ENCODE peak calls at places on chromosome 10, in ten cellular contexts. A is brain microvascular endothelial cell, F is BE2C, I is type B pancreatic cell, O is choroid plexus epithelial cell, W is mammary epithelial cell, E is neural crest cell, B is B cell, C is fibroblast of lung, Q is Peyer's patch. P is an unnamed sample.
A peak's percentile ranks its signal among the peaks of the same experiment; 100 is the strongest.

GRCh38 chr10:91709394-91709798 is 76.5 kb upstream of the PPP1R3C start:
- DNase-seq in A (no peak), F (no peak), I (no peak), O (peak; percentile 60), W (peak; percentile 53), E (no peak), B (no peak), C (peak; percentile 67), Q (no peak), P (no peak)

GRCh38 chr10:7410306-7410799 is 481 bp downstream of the SFMBT2 start:
- DNase-seq in A (no peak), F (peak; percentile 22), I (no peak), O (no peak), W (no peak), E (peak; percentile 18), B (no peak), C (peak; percentile 24), Q (no peak), P (peak; percentile 67)

GRCh38 chr10:36023939-36024338 is 381.8 kb upstream of the FZD8 start:
- DNase-seq in A (peak; percentile 88), F (no peak), I (no peak), O (peak; percentile 65), W (peak; percentile 84), E (no peak), B (no peak), C (peak; percentile 55), Q (no peak), P (peak; percentile 9)

GRCh38 chr10:64103750-64104149 is 582.5 kb downstream of the REEP3 start:
- DNase-seq in A (no peak), F (no peak), I (no peak), O (no peak), W (no peak), E (no peak), B (no peak), C (no peak), Q (no peak), P (no peak)

GRCh38 chr10:130662775-130663174 is 526.6 kb downstream of the GLRX3 start:
- DNase-seq in A (no peak), F (no peak), I (no peak), O (no peak), W (no peak), E (no peak), B (no peak), C (no peak), Q (no peak), P (no peak)

GRCh38 chr10:60757422-60757895 is 20.8 kb upstream of the CDK1 start:
- DNase-seq in A (peak; percentile 37), F (no peak), I (no peak), O (peak; percentile 57), W (no peak), E (no peak), B (no peak), C (no peak), Q (no peak), P (peak; percentile 11)

GRCh38 chr10:72309290-72310240 is 35.8 kb downstream of the DDIT4 start:
- DNase-seq in A (no peak), F (no peak), I (no peak), O (no peak), W (no peak), E (no peak), B (no peak), C (no peak), Q (no peak), P (no peak)

GRCh38 chr10:95211606-95212279 is 17.7 kb downstream of the ACSM6 start:
- DNase-seq in A (no peak), F (no peak), I (no peak), O (no peak), W (peak; percentile 55), E (no peak), B (no peak), C (no peak), Q (no peak), P (no peak)

GRCh38 chr10:84012831-84013458 is 126.4 kb upstream of the GHITM start:
- DNase-seq in A (no peak), F (no peak), I (no peak), O (no peak), W (no peak), E (no peak), B (no peak), C (no peak), Q (no peak), P (no peak)

GRCh38 chr10:51231754-51232153 is 157.5 kb downstream of the PRKG1 start:
- DNase-seq in A (no peak), F (no peak), I (no peak), O (no peak), W (no peak), E (no peak), B (no peak), C (no peak), Q (no peak), P (no peak)

GRCh38 chr10:25180801-25181200 is 6.0 kb downstream of the GPR158 start:
- DNase-seq in A (no peak), F (no peak), I (no peak), O (no peak), W (no peak), E (no peak), B (no peak), C (no peak), Q (no peak), P (no peak)

GRCh38 chr10:84200537-84201243 is 6.4 kb downstream of the CDHR1 start:
- DNase-seq in A (no peak), F (no peak), I (no peak), O (no peak), W (no peak), E (no peak), B (no peak), C (no peak), Q (no peak), P (no peak)

GRCh38 chr10:80660266-80660665 is 122.6 kb downstream of the SH2D4B start:
- DNase-seq in A (no peak), F (no peak), I (no peak), O (no peak), W (no peak), E (no peak), B (no peak), C (no peak), Q (no peak), P (no peak)
- TF ChIP-seq CTCF in A (no peak), F (no peak), I (no peak), O (no peak), W (no peak), E (no peak), B (no peak), C (no peak), Q (no peak), P (no peak)

DNA sequence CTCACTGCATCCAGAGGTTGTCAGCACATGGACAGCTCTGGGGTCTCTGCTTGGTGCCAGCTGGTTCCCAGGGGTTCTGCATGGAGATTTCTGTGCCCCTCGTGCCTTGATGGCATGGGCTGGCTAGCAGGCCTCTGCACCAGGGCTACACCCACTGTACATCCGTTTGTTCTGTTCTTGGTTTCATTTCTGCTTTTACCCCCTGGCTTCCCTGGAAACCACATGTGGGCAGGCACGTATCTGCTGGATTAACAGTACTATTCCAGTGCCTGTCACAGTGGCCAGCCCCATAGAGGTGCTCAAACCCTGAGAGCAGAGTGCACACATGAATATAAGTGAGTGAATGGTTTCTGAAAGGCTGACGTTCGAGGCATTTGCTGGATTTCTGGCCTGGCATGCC is 207.2 kb upstream of the GPR26 start:
- DNase-seq in A (no peak), F (no peak), I (no peak), O (no peak), W (no peak), E (no peak), B (no peak), C (no peak), Q (no peak), P (no peak)
- TF ChIP-seq CTCF in A (no peak), F (no peak), I (no peak), O (no peak), W (no peak), E (no peak), B (no peak), C (no peak), Q (no peak), P (no peak)

GRCh38 chr10:74977072-74977471 is 134.4 kb upstream of the SAMD8 start:
- DNase-seq in A (no peak), F (no peak), I (no peak), O (no peak), W (no peak), E (no peak), B (no peak), C (no peak), Q (no peak), P (no peak)

GRCh38 chr10:74977913-74978847 is 133.3 kb upstream of the SAMD8 start:
- DNase-seq in A (no peak), F (no peak), I (no peak), O (no peak), W (no peak), E (no peak), B (peak; percentile 83), C (no peak), Q (no peak), P (no peak)

GRCh38 chr10:74973993-74974392 is 137.5 kb upstream of the SAMD8 start:
- DNase-seq in A (no peak), F (no peak), I (no peak), O (no peak), W (no peak), E (no peak), B (no peak), C (no peak), Q (no peak), P (no peak)

GRCh38 chr10:74975758-74976157 is 135.7 kb upstream of the SAMD8 start:
- DNase-seq in A (no peak), F (no peak), I (no peak), O (no peak), W (no peak), E (no peak), B (no peak), C (no peak), Q (no peak), P (no peak)

DNA sequence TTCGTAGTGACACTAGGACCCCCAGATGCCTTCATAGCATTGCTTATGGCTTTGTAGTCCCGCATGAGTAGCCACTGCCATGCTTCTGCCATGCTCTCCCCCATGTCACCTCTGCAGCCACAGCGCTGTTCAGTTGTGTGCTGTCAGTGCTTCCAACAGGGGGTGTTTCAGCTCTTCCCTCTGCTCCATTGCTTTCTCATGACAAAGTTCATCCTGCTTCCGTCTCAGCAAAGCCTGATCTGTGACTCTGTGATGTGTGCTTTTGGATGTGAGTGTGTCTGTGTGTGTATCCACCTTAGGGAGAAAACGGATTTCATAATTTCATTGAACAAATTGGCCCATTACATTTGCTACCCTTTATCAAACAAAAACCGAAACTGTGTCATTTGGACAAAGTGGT is 134.9 kb upstream of the SAMD8 start:
- DNase-seq in A (no peak), F (no peak), I (no peak), O (no peak), W (no peak), E (no peak), B (no peak), C (no peak), Q (no peak), P (peak; percentile 35)
- TF ChIP-seq CTCF in A (no peak), F (no peak), I (no peak), O (no peak), W (no peak), E (no peak), B (no peak), C (no peak), Q (no peak), P (peak; percentile 24)

DNA sequence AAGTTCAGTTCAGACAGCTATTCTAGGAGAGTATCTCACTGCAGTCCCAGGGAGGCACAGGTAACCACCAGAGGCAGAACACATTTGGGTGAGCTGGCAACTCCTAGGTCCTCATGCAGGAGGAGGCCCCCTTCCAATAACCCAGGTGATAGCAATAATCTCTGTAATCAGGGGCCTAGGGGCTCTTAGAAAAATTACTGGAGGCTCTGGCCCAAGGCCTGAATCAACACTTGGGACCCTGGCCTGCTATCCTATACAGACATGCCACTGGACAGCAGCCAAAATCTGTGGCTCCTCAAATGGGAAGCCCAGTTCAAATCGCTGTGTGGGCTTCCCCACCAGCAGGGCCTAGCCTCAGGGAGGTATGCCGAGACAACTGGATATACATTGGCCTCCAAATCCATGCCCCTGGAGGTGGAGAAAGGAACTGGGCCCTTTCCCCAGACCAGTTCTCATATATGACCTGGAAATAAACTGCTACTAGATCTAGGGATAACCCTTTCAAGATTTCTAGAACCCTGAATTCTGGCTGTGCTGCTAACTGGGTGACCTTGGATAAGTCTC is 1.6 kb downstream of the AVPI1 start:
- DNase-seq in A (peak; percentile 22), F (peak; percentile 57), I (no peak), O (peak; percentile 65), W (peak; percentile 58), E (no peak), B (no peak), C (peak; percentile 12), Q (no peak), P (peak; percentile 52)
- TF ChIP-seq CTCF in A (peak; percentile 64), F (peak; percentile 44), I (peak; percentile 61), O (peak; percentile 62), W (peak; percentile 55), E (peak; percentile 54), B (no peak), C (peak; percentile 62), Q (peak; percentile 55), P (peak; percentile 38)

P was measured in neural progenitor cell.